ENCODE peak calls at places on chromosomes 12 and 14, in six cellular contexts. One of them, this sample, is unnamed.

GRCh38 chr12:80472912-80473500 is 29.0 kb downstream of the PTPRQ start:
- DNase-seq in ovary: no peak
- DNase-seq in heart left ventricle: no peak
- DNase-seq in IMR-90: peak
- DNase-seq in cardiac fibroblast: peak
- DNase-seq in SK-N-SH: peak
- DNase-seq in this sample: peak

GRCh38 chr12:46219892-46220655 is 48.8 kb downstream of the SLC38A1 start:
- DNase-seq in ovary: no peak
- DNase-seq in heart left ventricle: no peak
- DNase-seq in IMR-90: peak
- DNase-seq in cardiac fibroblast: peak
- DNase-seq in SK-N-SH: no peak
- DNase-seq in this sample: peak

GRCh38 chr12:109827566-109828550 is 5.3 kb downstream of the TRPV4 start:
- DNase-seq in ovary: no peak
- DNase-seq in heart left ventricle: peak
- DNase-seq in IMR-90: no peak
- DNase-seq in cardiac fibroblast: no peak
- DNase-seq in SK-N-SH: no peak
- DNase-seq in this sample: no peak

GRCh38 chr12:67068204-67068731 is 200.9 kb upstream of the CAND1 start:
- DNase-seq in ovary: no peak
- DNase-seq in heart left ventricle: no peak
- DNase-seq in IMR-90: no peak
- DNase-seq in cardiac fibroblast: no peak
- DNase-seq in SK-N-SH: peak
- DNase-seq in this sample: no peak

GRCh38 chr12:50822082-50822481 is 20.6 kb upstream of the TMPRSS12 start:
- DNase-seq in ovary: no peak
- DNase-seq in heart left ventricle: no peak
- DNase-seq in IMR-90: no peak
- DNase-seq in cardiac fibroblast: no peak
- DNase-seq in SK-N-SH: no peak
- DNase-seq in this sample: no peak

GRCh38 chr12:12723147-12723680 is 6.0 kb downstream of the CDKN1B start:
- DNase-seq in ovary: no peak
- DNase-seq in heart left ventricle: no peak
- DNase-seq in IMR-90: peak
- DNase-seq in cardiac fibroblast: no peak
- DNase-seq in SK-N-SH: no peak
- DNase-seq in this sample: no peak

GRCh38 chr14:105865266-105865903 is 339.0 kb downstream of the TMEM121 start:
- DNase-seq in ovary: no peak
- DNase-seq in heart left ventricle: no peak
- DNase-seq in IMR-90: no peak
- DNase-seq in cardiac fibroblast: no peak
- DNase-seq in SK-N-SH: no peak
- DNase-seq in this sample: no peak

GRCh38 chr14:55419663-55420062 is 8.0 kb upstream of the ATG14 start:
- DNase-seq in ovary: no peak
- DNase-seq in heart left ventricle: no peak
- DNase-seq in IMR-90: no peak
- DNase-seq in cardiac fibroblast: no peak
- DNase-seq in SK-N-SH: no peak
- DNase-seq in this sample: no peak

GRCh38 chr14:60738843-60739508 is 4.4 kb downstream of the MNAT1 start:
- DNase-seq in ovary: peak
- DNase-seq in heart left ventricle: no peak
- DNase-seq in IMR-90: no peak
- DNase-seq in cardiac fibroblast: peak
- DNase-seq in SK-N-SH: no peak
- DNase-seq in this sample: no peak

GRCh38 chr14:50344831-50345563 is 32.9 kb downstream of the DMAC2L start:
- DNase-seq in ovary: no peak
- DNase-seq in heart left ventricle: no peak
- DNase-seq in IMR-90: peak
- DNase-seq in cardiac fibroblast: no peak
- DNase-seq in SK-N-SH: no peak
- DNase-seq in this sample: peak

GRCh38 chr12:133222211-133222610 is 13.5 kb downstream of the ANHX start:
- DNase-seq in ovary: no peak
- DNase-seq in heart left ventricle: no peak
- DNase-seq in IMR-90: no peak
- DNase-seq in cardiac fibroblast: no peak
- DNase-seq in SK-N-SH: no peak
- DNase-seq in this sample: no peak

GRCh38 chr14:60266021-60266937 is 17.3 kb downstream of the PPM1A start:
- DNase-seq in ovary: no peak
- DNase-seq in heart left ventricle: no peak
- DNase-seq in IMR-90: no peak
- DNase-seq in cardiac fibroblast: peak
- DNase-seq in SK-N-SH: no peak
- DNase-seq in this sample: no peak

GRCh38 chr14:51087024-51087423 is 7.9 kb downstream of the TRIM9 start:
- DNase-seq in ovary: no peak
- DNase-seq in heart left ventricle: peak
- DNase-seq in IMR-90: no peak
- DNase-seq in cardiac fibroblast: no peak
- DNase-seq in SK-N-SH: no peak
- DNase-seq in this sample: no peak

GRCh38 chr14:77598366-77599050 is 17.9 kb downstream of the SPTLC2 start:
- DNase-seq in ovary: no peak
- DNase-seq in heart left ventricle: no peak
- DNase-seq in IMR-90: no peak
- DNase-seq in cardiac fibroblast: no peak
- DNase-seq in SK-N-SH: no peak
- DNase-seq in this sample: no peak

GRCh38 chr12:65487679-65488078 is 209.2 kb downstream of the MSRB3 start:
- DNase-seq in ovary: no peak
- DNase-seq in heart left ventricle: no peak
- DNase-seq in IMR-90: no peak
- DNase-seq in cardiac fibroblast: no peak
- DNase-seq in SK-N-SH: no peak
- DNase-seq in this sample: no peak

GRCh38 chr12:60191676-60192359 is 596.0 kb downstream of the SLC16A7 start:
- DNase-seq in ovary: no peak
- DNase-seq in heart left ventricle: no peak
- DNase-seq in IMR-90: peak
- DNase-seq in cardiac fibroblast: no peak
- DNase-seq in SK-N-SH: no peak
- DNase-seq in this sample: no peak

GRCh38 chr14:104294983-104295680 is 156.7 kb downstream of the KIF26A start:
- DNase-seq in ovary: peak
- DNase-seq in heart left ventricle: peak
- DNase-seq in IMR-90: no peak
- DNase-seq in cardiac fibroblast: no peak
- DNase-seq in SK-N-SH: no peak
- DNase-seq in this sample: no peak

GRCh38 chr14:100290607-100291304 is 15.5 kb downstream of the SLC25A29 start:
- DNase-seq in ovary: no peak
- DNase-seq in heart left ventricle: no peak
- DNase-seq in IMR-90: no peak
- DNase-seq in cardiac fibroblast: no peak
- DNase-seq in SK-N-SH: peak
- DNase-seq in this sample: no peak

GRCh38 chr14:104979758-104980591 is 1.8 kb upstream of the AHNAK2 start:
- DNase-seq in ovary: no peak
- DNase-seq in heart left ventricle: peak
- DNase-seq in IMR-90: peak
- DNase-seq in cardiac fibroblast: peak
- DNase-seq in SK-N-SH: peak
- DNase-seq in this sample: no peak

GRCh38 chr12:104697186-104697585 is 240.4 kb downstream of the CHST11 start:
- DNase-seq in ovary: no peak
- DNase-seq in heart left ventricle: no peak
- DNase-seq in IMR-90: no peak
- DNase-seq in cardiac fibroblast: no peak
- DNase-seq in SK-N-SH: no peak
- DNase-seq in this sample: no peak

GRCh38 chr12:113700943-113701342 is 229.3 kb upstream of the LHX5 start:
- DNase-seq in ovary: no peak
- DNase-seq in heart left ventricle: no peak
- DNase-seq in IMR-90: peak
- DNase-seq in cardiac fibroblast: peak
- DNase-seq in SK-N-SH: no peak
- DNase-seq in this sample: peak

GRCh38 chr14:99590746-99591555 is 13.1 kb downstream of the CCDC85C start:
- DNase-seq in ovary: no peak
- DNase-seq in heart left ventricle: no peak
- DNase-seq in IMR-90: peak
- DNase-seq in cardiac fibroblast: peak
- DNase-seq in SK-N-SH: peak
- DNase-seq in this sample: no peak

GRCh38 chr12:116517431-116518045 is 41.6 kb upstream of the MAP1LC3B2 start:
- DNase-seq in ovary: no peak
- DNase-seq in heart left ventricle: no peak
- DNase-seq in IMR-90: no peak
- DNase-seq in cardiac fibroblast: no peak
- DNase-seq in SK-N-SH: no peak
- DNase-seq in this sample: no peak

GRCh38 chr12:509494-509893 is 49.8 kb downstream of the B4GALNT3 start:
- DNase-seq in ovary: no peak
- DNase-seq in heart left ventricle: peak
- DNase-seq in IMR-90: peak
- DNase-seq in cardiac fibroblast: peak
- DNase-seq in SK-N-SH: no peak
- DNase-seq in this sample: no peak

GRCh38 chr14:65255583-65256443 is 153.5 kb upstream of the MAX start:
- DNase-seq in ovary: no peak
- DNase-seq in heart left ventricle: no peak
- DNase-seq in IMR-90: no peak
- DNase-seq in cardiac fibroblast: no peak
- DNase-seq in SK-N-SH: peak
- DNase-seq in this sample: no peak

GRCh38 chr14:50957296-50957695 is 13.0 kb upstream of the PYGL start:
- DNase-seq in ovary: no peak
- DNase-seq in heart left ventricle: no peak
- DNase-seq in IMR-90: peak
- DNase-seq in cardiac fibroblast: peak
- DNase-seq in SK-N-SH: no peak
- DNase-seq in this sample: no peak

GRCh38 chr14:90034835-90035525 is 26.8 kb upstream of the KCNK13 start:
- DNase-seq in ovary: no peak
- DNase-seq in heart left ventricle: no peak
- DNase-seq in IMR-90: no peak
- DNase-seq in cardiac fibroblast: no peak
- DNase-seq in SK-N-SH: no peak
- DNase-seq in this sample: no peak

GRCh38 chr14:36647827-36648753 is 13.6 kb upstream of the PAX9 start:
- DNase-seq in ovary: no peak
- DNase-seq in heart left ventricle: no peak
- DNase-seq in IMR-90: peak
- DNase-seq in cardiac fibroblast: peak
- DNase-seq in SK-N-SH: peak
- DNase-seq in this sample: no peak
- TF ChIP-seq CTCF in ovary: no peak
- TF ChIP-seq CTCF in heart left ventricle: no peak
- TF ChIP-seq CTCF in IMR-90: peak
- TF ChIP-seq CTCF in cardiac fibroblast: peak
- TF ChIP-seq CTCF in SK-N-SH: peak
- TF ChIP-seq CTCF in this sample: peak

DNA sequence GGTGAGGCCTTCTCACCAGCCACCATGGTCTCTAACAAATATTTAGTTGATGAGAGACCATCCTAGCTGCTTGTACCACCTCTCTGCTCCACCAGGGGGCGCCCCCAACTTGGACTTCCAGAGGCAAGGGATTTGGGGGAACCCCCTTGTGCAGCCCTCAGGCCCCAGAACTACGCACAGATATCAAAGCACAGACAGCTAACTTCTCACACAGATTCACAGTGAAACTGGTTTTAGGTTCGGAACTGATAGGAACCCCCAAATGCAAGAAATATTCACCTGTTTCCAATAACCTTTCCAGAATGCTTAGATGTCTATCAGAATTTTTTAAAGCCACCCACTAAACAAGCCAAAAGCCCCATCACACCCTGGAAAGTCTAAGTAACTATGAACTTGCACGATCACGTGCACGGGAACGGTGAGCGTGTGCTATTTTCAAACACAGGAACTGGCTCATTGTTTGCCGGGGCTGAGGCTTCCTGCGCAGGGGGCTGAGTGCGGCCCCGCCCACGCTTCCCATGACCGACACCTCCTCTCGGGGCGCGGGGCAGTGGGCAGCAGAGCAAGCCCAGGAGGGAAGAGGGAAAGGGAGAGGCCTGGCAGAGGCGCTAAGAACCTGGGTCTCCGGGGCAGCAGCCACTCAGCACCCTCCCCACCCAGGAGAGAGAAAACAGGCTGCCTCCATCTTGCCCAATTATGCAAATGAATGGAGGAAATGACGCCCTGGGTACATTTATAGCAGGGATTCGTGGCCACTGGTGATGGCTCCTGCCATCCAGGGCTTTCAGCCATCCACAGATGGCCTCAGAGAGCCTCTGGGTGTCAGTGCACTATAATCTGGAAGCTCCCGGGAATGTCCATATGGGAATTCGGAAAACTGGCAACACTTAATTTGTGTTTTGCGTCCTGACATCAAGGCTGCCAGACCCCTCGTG is 79.4 kb upstream of the GPR68 start:
- DNase-seq in ovary: peak
- DNase-seq in heart left ventricle: peak
- DNase-seq in IMR-90: peak
- DNase-seq in cardiac fibroblast: peak
- DNase-seq in SK-N-SH: peak
- DNase-seq in this sample: peak
- H3K4me3 ChIP-seq in ovary: peak
- H3K4me3 ChIP-seq in heart left ventricle: peak
- H3K4me3 ChIP-seq in IMR-90: no peak
- H3K4me3 ChIP-seq in cardiac fibroblast: peak
- H3K4me3 ChIP-seq in SK-N-SH: peak
- H3K4me3 ChIP-seq in this sample: peak

DNA sequence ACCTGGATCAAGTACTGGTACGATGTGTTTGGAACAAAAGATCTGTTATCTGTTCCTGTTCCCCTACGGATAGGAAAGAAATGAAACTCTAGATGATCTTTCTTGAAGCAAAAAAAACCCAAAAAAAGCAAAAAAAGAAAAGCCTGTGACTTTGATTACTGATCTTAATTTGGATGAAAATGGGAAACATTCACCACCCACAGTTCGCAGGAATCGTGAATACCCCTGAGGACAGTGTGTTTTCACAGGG is 138.7 kb upstream of the LMNTD1 start:
- DNase-seq in ovary: no peak
- DNase-seq in heart left ventricle: no peak
- DNase-seq in IMR-90: no peak
- DNase-seq in cardiac fibroblast: no peak
- DNase-seq in SK-N-SH: no peak
- DNase-seq in this sample: no peak
- TF ChIP-seq CTCF in ovary: no peak
- TF ChIP-seq CTCF in heart left ventricle: no peak
- TF ChIP-seq CTCF in IMR-90: no peak
- TF ChIP-seq CTCF in cardiac fibroblast: no peak
- TF ChIP-seq CTCF in SK-N-SH: no peak
- TF ChIP-seq CTCF in this sample: no peak

DNA sequence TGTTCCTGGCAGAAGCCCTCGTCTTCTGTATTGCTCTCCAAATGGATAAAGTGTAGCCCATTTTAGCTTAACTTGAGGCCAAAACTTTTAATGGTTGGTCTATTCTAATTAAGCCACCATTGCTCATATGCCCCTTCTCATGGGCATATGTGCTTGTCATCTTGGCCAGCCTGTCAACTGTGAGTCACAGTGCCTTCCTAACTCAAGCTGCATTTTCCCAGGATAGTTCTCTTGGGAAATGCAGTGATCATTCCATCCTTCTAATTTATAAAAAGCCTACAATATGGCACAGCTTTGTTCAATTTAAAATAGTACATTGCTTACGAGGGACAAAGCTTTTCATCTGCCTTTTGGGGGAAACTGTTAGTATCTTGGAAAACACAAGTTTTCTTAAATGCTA is 6.6 kb downstream of the PTHLH start:
- DNase-seq in ovary: no peak
- DNase-seq in heart left ventricle: no peak
- DNase-seq in IMR-90: peak
- DNase-seq in cardiac fibroblast: no peak
- DNase-seq in SK-N-SH: no peak
- DNase-seq in this sample: no peak
- H3K4me3 ChIP-seq in ovary: no peak
- H3K4me3 ChIP-seq in heart left ventricle: no peak
- H3K4me3 ChIP-seq in IMR-90: no peak
- H3K4me3 ChIP-seq in cardiac fibroblast: no peak
- H3K4me3 ChIP-seq in SK-N-SH: no peak
- H3K4me3 ChIP-seq in this sample: no peak